ENCODE peak calls at places on chromosomes 6 and 20, in seven cellular contexts. One of them, this sample, is unnamed.

GRCh38 chr20:19849341-19850189 is 91.5 kb downstream of the RIN2 start:
- DNase-seq in neural progenitor cell: no peak
- DNase-seq in astrocyte: peak
- DNase-seq in right atrium auricular region: no peak
- DNase-seq in nephron progenitor cell: no peak
- DNase-seq in AG04449: no peak
- DNase-seq in natural killer cell: no peak
- DNase-seq in this sample: no peak

GRCh38 chr6:163264662-163265035 is 149.9 kb upstream of the QKI start:
- DNase-seq in neural progenitor cell: no peak
- DNase-seq in astrocyte: no peak
- DNase-seq in right atrium auricular region: no peak
- DNase-seq in nephron progenitor cell: no peak
- DNase-seq in AG04449: no peak
- DNase-seq in natural killer cell: no peak
- DNase-seq in this sample: no peak

GRCh38 chr6:112150363-112150762 is 63.0 kb downstream of the FAM229B start:
- DNase-seq in neural progenitor cell: no peak
- DNase-seq in astrocyte: no peak
- DNase-seq in right atrium auricular region: no peak
- DNase-seq in nephron progenitor cell: no peak
- DNase-seq in AG04449: no peak
- DNase-seq in natural killer cell: no peak
- DNase-seq in this sample: no peak

GRCh38 chr6:64679411-64679810 is 1027.6 kb downstream of the EYS start:
- DNase-seq in neural progenitor cell: no peak
- DNase-seq in astrocyte: no peak
- DNase-seq in right atrium auricular region: no peak
- DNase-seq in nephron progenitor cell: no peak
- DNase-seq in AG04449: no peak
- DNase-seq in natural killer cell: no peak
- DNase-seq in this sample: no peak

GRCh38 chr6:20569000-20569610 is 34.8 kb downstream of the CDKAL1 start:
- DNase-seq in neural progenitor cell: no peak
- DNase-seq in astrocyte: peak
- DNase-seq in right atrium auricular region: no peak
- DNase-seq in nephron progenitor cell: no peak
- DNase-seq in AG04449: no peak
- DNase-seq in natural killer cell: no peak
- DNase-seq in this sample: no peak

GRCh38 chr6:56652231-56652630 is 9.5 kb upstream of the DST start:
- DNase-seq in neural progenitor cell: no peak
- DNase-seq in astrocyte: peak
- DNase-seq in right atrium auricular region: no peak
- DNase-seq in nephron progenitor cell: no peak
- DNase-seq in AG04449: no peak
- DNase-seq in natural killer cell: no peak
- DNase-seq in this sample: no peak

GRCh38 chr6:146890644-146891434 is 292.1 kb downstream of the ADGB start:
- DNase-seq in neural progenitor cell: no peak
- DNase-seq in astrocyte: peak
- DNase-seq in right atrium auricular region: no peak
- DNase-seq in nephron progenitor cell: no peak
- DNase-seq in AG04449: no peak
- DNase-seq in natural killer cell: no peak
- DNase-seq in this sample: no peak

GRCh38 chr6:165858571-165858970 is 195.5 kb upstream of the PDE10A start:
- DNase-seq in neural progenitor cell: peak
- DNase-seq in astrocyte: no peak
- DNase-seq in right atrium auricular region: no peak
- DNase-seq in nephron progenitor cell: no peak
- DNase-seq in AG04449: no peak
- DNase-seq in natural killer cell: no peak
- DNase-seq in this sample: no peak

GRCh38 chr20:33211817-33212424 is 5.2 kb upstream of the BPIFA3 start:
- DNase-seq in neural progenitor cell: peak
- DNase-seq in astrocyte: peak
- DNase-seq in right atrium auricular region: no peak
- DNase-seq in nephron progenitor cell: peak
- DNase-seq in AG04449: no peak
- DNase-seq in natural killer cell: no peak
- DNase-seq in this sample: no peak

GRCh38 chr6:73418081-73418741 is 23.6 kb downstream of the DDX43 start:
- DNase-seq in neural progenitor cell: no peak
- DNase-seq in astrocyte: no peak
- DNase-seq in right atrium auricular region: no peak
- DNase-seq in nephron progenitor cell: no peak
- DNase-seq in AG04449: no peak
- DNase-seq in natural killer cell: no peak
- DNase-seq in this sample: no peak

GRCh38 chr6:151038616-151039015 is 173.1 kb downstream of the MTHFD1L start:
- DNase-seq in neural progenitor cell: no peak
- DNase-seq in astrocyte: no peak
- DNase-seq in right atrium auricular region: no peak
- DNase-seq in nephron progenitor cell: no peak
- DNase-seq in AG04449: no peak
- DNase-seq in natural killer cell: no peak
- DNase-seq in this sample: no peak

GRCh38 chr6:112311950-112312547 is 35.1 kb upstream of the RFPL4B start:
- DNase-seq in neural progenitor cell: peak
- DNase-seq in astrocyte: no peak
- DNase-seq in right atrium auricular region: no peak
- DNase-seq in nephron progenitor cell: no peak
- DNase-seq in AG04449: no peak
- DNase-seq in natural killer cell: no peak
- DNase-seq in this sample: no peak

GRCh38 chr20:57664476-57664875 is 44.2 kb upstream of the ZBP1 start:
- DNase-seq in neural progenitor cell: no peak
- DNase-seq in astrocyte: no peak
- DNase-seq in right atrium auricular region: no peak
- DNase-seq in nephron progenitor cell: no peak
- DNase-seq in AG04449: no peak
- DNase-seq in natural killer cell: no peak
- DNase-seq in this sample: no peak

GRCh38 chr6:21808045-21808470 is 214.5 kb downstream of the SOX4 start:
- DNase-seq in neural progenitor cell: no peak
- DNase-seq in astrocyte: peak
- DNase-seq in right atrium auricular region: peak
- DNase-seq in nephron progenitor cell: peak
- DNase-seq in AG04449: no peak
- DNase-seq in natural killer cell: no peak
- DNase-seq in this sample: no peak

GRCh38 chr20:5061209-5061608 is 58.5 kb downstream of the PCNA start:
- DNase-seq in neural progenitor cell: no peak
- DNase-seq in astrocyte: peak
- DNase-seq in right atrium auricular region: no peak
- DNase-seq in nephron progenitor cell: no peak
- DNase-seq in AG04449: no peak
- DNase-seq in natural killer cell: no peak
- DNase-seq in this sample: no peak

GRCh38 chr6:72551470-72551869 is 70.4 kb upstream of the KCNQ5 start:
- DNase-seq in neural progenitor cell: no peak
- DNase-seq in astrocyte: no peak
- DNase-seq in right atrium auricular region: no peak
- DNase-seq in nephron progenitor cell: no peak
- DNase-seq in AG04449: no peak
- DNase-seq in natural killer cell: no peak
- DNase-seq in this sample: no peak

GRCh38 chr6:21914121-21914973 is 320.8 kb downstream of the SOX4 start:
- DNase-seq in neural progenitor cell: no peak
- DNase-seq in astrocyte: peak
- DNase-seq in right atrium auricular region: peak
- DNase-seq in nephron progenitor cell: no peak
- DNase-seq in AG04449: no peak
- DNase-seq in natural killer cell: peak
- DNase-seq in this sample: peak

GRCh38 chr20:63137851-63138415 is 78.0 kb downstream of the YTHDF1 start:
- DNase-seq in neural progenitor cell: no peak
- DNase-seq in astrocyte: no peak
- DNase-seq in right atrium auricular region: no peak
- DNase-seq in nephron progenitor cell: no peak
- DNase-seq in AG04449: no peak
- DNase-seq in natural killer cell: no peak
- DNase-seq in this sample: no peak

GRCh38 chr6:97437087-97437486 is 154.1 kb upstream of the MMS22L start:
- DNase-seq in neural progenitor cell: peak
- DNase-seq in astrocyte: peak
- DNase-seq in right atrium auricular region: no peak
- DNase-seq in nephron progenitor cell: no peak
- DNase-seq in AG04449: no peak
- DNase-seq in natural killer cell: no peak
- DNase-seq in this sample: no peak

GRCh38 chr6:154410619-154411044 is 54.0 kb upstream of the IPCEF1 start:
- DNase-seq in neural progenitor cell: no peak
- DNase-seq in astrocyte: peak
- DNase-seq in right atrium auricular region: peak
- DNase-seq in nephron progenitor cell: peak
- DNase-seq in AG04449: peak
- DNase-seq in natural killer cell: no peak
- DNase-seq in this sample: no peak

GRCh38 chr6:129631070-129631469 is 78.9 kb downstream of the ARHGAP18 start:
- DNase-seq in neural progenitor cell: no peak
- DNase-seq in astrocyte: no peak
- DNase-seq in right atrium auricular region: no peak
- DNase-seq in nephron progenitor cell: no peak
- DNase-seq in AG04449: no peak
- DNase-seq in natural killer cell: no peak
- DNase-seq in this sample: no peak

GRCh38 chr6:134826889-134827737 is 122.8 kb downstream of the ALDH8A1 start:
- DNase-seq in neural progenitor cell: no peak
- DNase-seq in astrocyte: peak
- DNase-seq in right atrium auricular region: peak
- DNase-seq in nephron progenitor cell: no peak
- DNase-seq in AG04449: peak
- DNase-seq in natural killer cell: no peak
- DNase-seq in this sample: peak

GRCh38 chr20:52985687-52986086 is 13.5 kb downstream of the TSHZ2 start:
- DNase-seq in neural progenitor cell: no peak
- DNase-seq in astrocyte: peak
- DNase-seq in right atrium auricular region: no peak
- DNase-seq in nephron progenitor cell: no peak
- DNase-seq in AG04449: no peak
- DNase-seq in natural killer cell: no peak
- DNase-seq in this sample: no peak

GRCh38 chr6:160139420-160139851 is 17.8 kb downstream of the SLC22A1 start:
- DNase-seq in neural progenitor cell: no peak
- DNase-seq in astrocyte: peak
- DNase-seq in right atrium auricular region: peak
- DNase-seq in nephron progenitor cell: no peak
- DNase-seq in AG04449: peak
- DNase-seq in natural killer cell: no peak
- DNase-seq in this sample: no peak

GRCh38 chr6:22828179-22829062 is 259.1 kb downstream of the HDGFL1 start:
- DNase-seq in neural progenitor cell: peak
- DNase-seq in astrocyte: peak
- DNase-seq in right atrium auricular region: no peak
- DNase-seq in nephron progenitor cell: peak
- DNase-seq in AG04449: peak
- DNase-seq in natural killer cell: no peak
- DNase-seq in this sample: no peak

GRCh38 chr20:61488030-61488429 is 236.0 kb downstream of the CDH4 start:
- DNase-seq in neural progenitor cell: no peak
- DNase-seq in astrocyte: no peak
- DNase-seq in right atrium auricular region: no peak
- DNase-seq in nephron progenitor cell: no peak
- DNase-seq in AG04449: no peak
- DNase-seq in natural killer cell: no peak
- DNase-seq in this sample: no peak

GRCh38 chr6:122799916-122800701 is 11.1 kb downstream of the SMPDL3A start:
- DNase-seq in neural progenitor cell: no peak
- DNase-seq in astrocyte: no peak
- DNase-seq in right atrium auricular region: no peak
- DNase-seq in nephron progenitor cell: no peak
- DNase-seq in AG04449: no peak
- DNase-seq in natural killer cell: no peak
- DNase-seq in this sample: no peak

GRCh38 chr20:38872036-38872435 is 54.2 kb upstream of the FAM83D start:
- DNase-seq in neural progenitor cell: no peak
- DNase-seq in astrocyte: no peak
- DNase-seq in right atrium auricular region: no peak
- DNase-seq in nephron progenitor cell: no peak
- DNase-seq in AG04449: no peak
- DNase-seq in natural killer cell: no peak
- DNase-seq in this sample: no peak

GRCh38 chr6:111823831-111824607 is 49.2 kb downstream of the FYN start:
- DNase-seq in neural progenitor cell: no peak
- DNase-seq in astrocyte: peak
- DNase-seq in right atrium auricular region: no peak
- DNase-seq in nephron progenitor cell: no peak
- DNase-seq in AG04449: no peak
- DNase-seq in natural killer cell: no peak
- DNase-seq in this sample: no peak

DNA sequence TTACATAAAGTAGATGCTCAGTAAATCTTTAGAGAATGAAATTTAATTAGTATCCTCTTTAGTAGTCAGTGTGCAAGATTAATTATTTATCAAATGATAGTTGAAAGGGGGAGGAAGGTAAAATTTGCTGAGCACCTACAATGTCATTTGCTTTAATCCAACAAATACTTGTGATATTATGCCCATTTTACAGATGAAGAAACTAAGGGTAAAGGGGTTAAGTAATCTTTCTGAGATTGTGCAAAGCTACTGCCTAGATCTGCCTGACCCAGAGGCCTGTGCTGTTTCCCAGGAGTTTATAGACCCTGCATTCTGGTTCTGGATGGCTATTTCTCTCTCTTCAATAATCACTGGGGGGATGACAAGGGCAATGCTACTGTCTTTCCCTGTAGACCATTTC is 58.3 kb upstream of the BACH2 start:
- DNase-seq in neural progenitor cell: no peak
- DNase-seq in astrocyte: no peak
- DNase-seq in right atrium auricular region: no peak
- DNase-seq in nephron progenitor cell: no peak
- DNase-seq in AG04449: no peak
- DNase-seq in natural killer cell: no peak
- DNase-seq in this sample: no peak
- TF ChIP-seq CTCF in neural progenitor cell: no peak
- TF ChIP-seq CTCF in astrocyte: no peak
- TF ChIP-seq CTCF in right atrium auricular region: no peak
- TF ChIP-seq CTCF in nephron progenitor cell: no peak
- TF ChIP-seq CTCF in AG04449: no peak
- TF ChIP-seq CTCF in natural killer cell: no peak
- TF ChIP-seq CTCF in this sample: no peak

GRCh38 chr6:156175971-156176421 is 601.2 kb upstream of the ARID1B start:
- DNase-seq in neural progenitor cell: peak
- DNase-seq in astrocyte: no peak
- DNase-seq in right atrium auricular region: no peak
- DNase-seq in nephron progenitor cell: peak
- DNase-seq in AG04449: no peak
- DNase-seq in natural killer cell: no peak
- DNase-seq in this sample: no peak
- TF ChIP-seq CTCF in neural progenitor cell: peak
- TF ChIP-seq CTCF in astrocyte: peak
- TF ChIP-seq CTCF in right atrium auricular region: no peak
- TF ChIP-seq CTCF in nephron progenitor cell: no peak
- TF ChIP-seq CTCF in AG04449: no peak
- TF ChIP-seq CTCF in natural killer cell: no peak
- TF ChIP-seq CTCF in this sample: no peak

GRCh38 chr6:84719152-84719551 is 45.2 kb downstream of the TBX18 start:
- DNase-seq in neural progenitor cell: no peak
- DNase-seq in astrocyte: no peak
- DNase-seq in right atrium auricular region: no peak
- DNase-seq in nephron progenitor cell: no peak
- DNase-seq in AG04449: no peak
- DNase-seq in natural killer cell: no peak
- DNase-seq in this sample: no peak
- TF ChIP-seq CTCF in neural progenitor cell: no peak
- TF ChIP-seq CTCF in astrocyte: no peak
- TF ChIP-seq CTCF in right atrium auricular region: no peak
- TF ChIP-seq CTCF in nephron progenitor cell: no peak
- TF ChIP-seq CTCF in AG04449: no peak
- TF ChIP-seq CTCF in natural killer cell: no peak
- TF ChIP-seq CTCF in this sample: no peak

GRCh38 chr20:1469925-1470571 is 3.4 kb upstream of the NSFL1C start:
- DNase-seq in neural progenitor cell: peak
- DNase-seq in astrocyte: peak
- DNase-seq in right atrium auricular region: peak
- DNase-seq in nephron progenitor cell: peak
- DNase-seq in AG04449: peak
- DNase-seq in natural killer cell: no peak
- DNase-seq in this sample: peak
- TF ChIP-seq CTCF in neural progenitor cell: peak
- TF ChIP-seq CTCF in astrocyte: peak
- TF ChIP-seq CTCF in right atrium auricular region: peak
- TF ChIP-seq CTCF in nephron progenitor cell: peak
- TF ChIP-seq CTCF in AG04449: peak
- TF ChIP-seq CTCF in natural killer cell: no peak
- TF ChIP-seq CTCF in this sample: no peak